ENCODE peak calls at places on chromosomes 4 and X, in six cellular contexts. One of them, this sample, is unnamed.

GRCh38 chr4:152050098-152050497 is 289.3 kb upstream of the GATB start:
- DNase-seq in IMR-90: no peak
- DNase-seq in breast epithelium: no peak
- DNase-seq in hepatocyte: no peak
- DNase-seq in neuronal stem cell: no peak
- DNase-seq in AG09309: no peak
- DNase-seq in this sample: no peak

GRCh38 chrX:129653181-129653984 is 1.4 kb downstream of the APLN start:
- DNase-seq in neuronal stem cell: no peak
- DNase-seq in hepatocyte: no peak
- DNase-seq in IMR-90: no peak
- DNase-seq in breast epithelium: peak
- DNase-seq in AG09309: no peak
- DNase-seq in this sample: no peak

GRCh38 chrX:79366888-79367749 is at the start of gene ITM2A:
- DNase-seq in IMR-90: no peak
- DNase-seq in AG09309: no peak
- DNase-seq in hepatocyte: peak
- DNase-seq in breast epithelium: peak
- DNase-seq in neuronal stem cell: peak
- DNase-seq in this sample: no peak

GRCh38 chr4:127788517-127788916 is 6.4 kb downstream of the HSPA4L start:
- DNase-seq in hepatocyte: no peak
- DNase-seq in neuronal stem cell: no peak
- DNase-seq in breast epithelium: no peak
- DNase-seq in AG09309: no peak
- DNase-seq in IMR-90: no peak
- DNase-seq in this sample: peak

GRCh38 chrX:19990225-19990518 is 689 bp downstream of the BCLAF3 start:
- DNase-seq in IMR-90: no peak
- DNase-seq in hepatocyte: no peak
- DNase-seq in neuronal stem cell: no peak
- DNase-seq in breast epithelium: no peak
- DNase-seq in AG09309: no peak
- DNase-seq in this sample: peak

GRCh38 chrX:46446727-46447378 is 98.4 kb downstream of the ZNF674 start:
- DNase-seq in hepatocyte: peak
- DNase-seq in AG09309: peak
- DNase-seq in IMR-90: peak
- DNase-seq in neuronal stem cell: peak
- DNase-seq in breast epithelium: peak
- DNase-seq in this sample: peak

GRCh38 chr4:101276661-101277060 is 70.7 kb downstream of the PPP3CA start:
- DNase-seq in hepatocyte: no peak
- DNase-seq in breast epithelium: no peak
- DNase-seq in IMR-90: no peak
- DNase-seq in neuronal stem cell: no peak
- DNase-seq in AG09309: no peak
- DNase-seq in this sample: no peak

GRCh38 chrX:101263766-101264165 is 27.4 kb downstream of the TAF7L start:
- DNase-seq in neuronal stem cell: no peak
- DNase-seq in breast epithelium: no peak
- DNase-seq in AG09309: no peak
- DNase-seq in hepatocyte: no peak
- DNase-seq in IMR-90: no peak
- DNase-seq in this sample: no peak

GRCh38 chr4:29551813-29552212 is 1168.4 kb upstream of the PCDH7 start:
- DNase-seq in breast epithelium: no peak
- DNase-seq in neuronal stem cell: no peak
- DNase-seq in IMR-90: no peak
- DNase-seq in AG09309: no peak
- DNase-seq in hepatocyte: no peak
- DNase-seq in this sample: peak

GRCh38 chr4:3662516-3662915 is 103.7 kb upstream of the ADRA2C start:
- DNase-seq in hepatocyte: no peak
- DNase-seq in breast epithelium: no peak
- DNase-seq in IMR-90: no peak
- DNase-seq in neuronal stem cell: no peak
- DNase-seq in AG09309: no peak
- DNase-seq in this sample: no peak

GRCh38 chr4:71832049-71832448 is 48.2 kb upstream of the GC start:
- DNase-seq in IMR-90: no peak
- DNase-seq in neuronal stem cell: peak
- DNase-seq in breast epithelium: no peak
- DNase-seq in hepatocyte: no peak
- DNase-seq in AG09309: no peak
- DNase-seq in this sample: no peak

GRCh38 chrX:71637848-71638247 is 19.5 kb upstream of the CXCR3 start:
- DNase-seq in hepatocyte: no peak
- DNase-seq in breast epithelium: no peak
- DNase-seq in AG09309: peak
- DNase-seq in IMR-90: peak
- DNase-seq in neuronal stem cell: no peak
- DNase-seq in this sample: peak

GRCh38 chrX:14927391-14927790 is 54.2 kb downstream of the MOSPD2 start:
- DNase-seq in neuronal stem cell: no peak
- DNase-seq in IMR-90: peak
- DNase-seq in hepatocyte: peak
- DNase-seq in AG09309: no peak
- DNase-seq in breast epithelium: no peak
- DNase-seq in this sample: peak

GRCh38 chr4:32226201-32226600 is 1506.0 kb downstream of the PCDH7 start:
- DNase-seq in hepatocyte: no peak
- DNase-seq in AG09309: no peak
- DNase-seq in breast epithelium: no peak
- DNase-seq in neuronal stem cell: no peak
- DNase-seq in IMR-90: peak
- DNase-seq in this sample: peak

GRCh38 chr4:38650133-38650532 is 13.9 kb upstream of the KLF3 start:
- DNase-seq in hepatocyte: no peak
- DNase-seq in AG09309: no peak
- DNase-seq in IMR-90: no peak
- DNase-seq in breast epithelium: no peak
- DNase-seq in neuronal stem cell: no peak
- DNase-seq in this sample: no peak

GRCh38 chr4:81214144-81214517 is 891 bp downstream of the PRKG2 start:
- DNase-seq in neuronal stem cell: peak
- DNase-seq in IMR-90: no peak
- DNase-seq in hepatocyte: no peak
- DNase-seq in AG09309: no peak
- DNase-seq in breast epithelium: no peak
- DNase-seq in this sample: no peak

GRCh38 chrX:53195401-53195800 is 29.6 kb downstream of the KDM5C start:
- DNase-seq in neuronal stem cell: no peak
- DNase-seq in IMR-90: no peak
- DNase-seq in breast epithelium: no peak
- DNase-seq in AG09309: no peak
- DNase-seq in hepatocyte: no peak
- DNase-seq in this sample: no peak

GRCh38 chrX:24767557-24767956 is 73.8 kb downstream of the POLA1 start:
- DNase-seq in neuronal stem cell: no peak
- DNase-seq in hepatocyte: no peak
- DNase-seq in breast epithelium: no peak
- DNase-seq in IMR-90: peak
- DNase-seq in AG09309: no peak
- DNase-seq in this sample: peak

GRCh38 chr4:147360301-147360700 is 120.6 kb upstream of the EDNRA start:
- DNase-seq in IMR-90: peak
- DNase-seq in neuronal stem cell: no peak
- DNase-seq in AG09309: peak
- DNase-seq in breast epithelium: no peak
- DNase-seq in hepatocyte: peak
- DNase-seq in this sample: peak

GRCh38 chrX:17040711-17041110 is 94.3 kb downstream of the REPS2 start:
- DNase-seq in hepatocyte: no peak
- DNase-seq in IMR-90: no peak
- DNase-seq in breast epithelium: no peak
- DNase-seq in AG09309: no peak
- DNase-seq in neuronal stem cell: no peak
- DNase-seq in this sample: peak

GRCh38 chrX:84340981-84341380 is 153.0 kb upstream of the RPS6KA6 start:
- DNase-seq in AG09309: no peak
- DNase-seq in IMR-90: peak
- DNase-seq in hepatocyte: no peak
- DNase-seq in breast epithelium: no peak
- DNase-seq in neuronal stem cell: no peak
- DNase-seq in this sample: no peak

GRCh38 chr4:89836897-89837384 is at the start of gene SNCA:
- DNase-seq in AG09309: no peak
- DNase-seq in hepatocyte: peak
- DNase-seq in IMR-90: peak
- DNase-seq in breast epithelium: peak
- DNase-seq in neuronal stem cell: no peak
- DNase-seq in this sample: no peak

GRCh38 chr4:8235224-8235623 is 34.3 kb upstream of the HTRA3 start:
- DNase-seq in neuronal stem cell: no peak
- DNase-seq in hepatocyte: no peak
- DNase-seq in breast epithelium: no peak
- DNase-seq in IMR-90: no peak
- DNase-seq in AG09309: no peak
- DNase-seq in this sample: no peak

GRCh38 chr4:76426272-76426671 is 5.3 kb upstream of the CCDC158 start:
- DNase-seq in breast epithelium: no peak
- DNase-seq in neuronal stem cell: no peak
- DNase-seq in hepatocyte: no peak
- DNase-seq in AG09309: no peak
- DNase-seq in IMR-90: no peak
- DNase-seq in this sample: peak

GRCh38 chrX:13293700-13294099 is 26.2 kb downstream of the ATXN3L start:
- DNase-seq in breast epithelium: no peak
- DNase-seq in hepatocyte: peak
- DNase-seq in AG09309: no peak
- DNase-seq in neuronal stem cell: no peak
- DNase-seq in IMR-90: no peak
- DNase-seq in this sample: peak

GRCh38 chr4:17958185-17958584 is 63.4 kb downstream of the LCORL start:
- DNase-seq in breast epithelium: no peak
- DNase-seq in IMR-90: peak
- DNase-seq in neuronal stem cell: no peak
- DNase-seq in AG09309: no peak
- DNase-seq in hepatocyte: no peak
- DNase-seq in this sample: no peak

GRCh38 chr4:108690738-108691137 is 40.3 kb downstream of the OSTC start:
- DNase-seq in AG09309: no peak
- DNase-seq in breast epithelium: no peak
- DNase-seq in neuronal stem cell: no peak
- DNase-seq in IMR-90: no peak
- DNase-seq in hepatocyte: no peak
- DNase-seq in this sample: no peak

GRCh38 chr4:125316391-125316780 is 1.6 kb downstream of the FAT4 start:
- DNase-seq in hepatocyte: peak
- DNase-seq in breast epithelium: no peak
- DNase-seq in neuronal stem cell: peak
- DNase-seq in AG09309: no peak
- DNase-seq in IMR-90: no peak
- DNase-seq in this sample: peak

GRCh38 chr4:146059153-146059552 is 116.4 kb upstream of the LSM6 start:
- DNase-seq in IMR-90: no peak
- DNase-seq in hepatocyte: no peak
- DNase-seq in AG09309: no peak
- DNase-seq in breast epithelium: no peak
- DNase-seq in neuronal stem cell: no peak
- DNase-seq in this sample: no peak

GRCh38 chr4:185909959-185910358 is 98.0 kb upstream of the SORBS2 start:
- DNase-seq in neuronal stem cell: no peak
- DNase-seq in hepatocyte: no peak
- DNase-seq in IMR-90: no peak
- DNase-seq in breast epithelium: no peak
- DNase-seq in AG09309: no peak
- DNase-seq in this sample: no peak

GRCh38 chr4:185902654-185903053 is 90.7 kb upstream of the SORBS2 start:
- DNase-seq in hepatocyte: no peak
- DNase-seq in breast epithelium: no peak
- DNase-seq in IMR-90: peak
- DNase-seq in AG09309: no peak
- DNase-seq in neuronal stem cell: no peak
- DNase-seq in this sample: peak

GRCh38 chr4:185899833-185900232 is 87.8 kb upstream of the SORBS2 start:
- DNase-seq in hepatocyte: no peak
- DNase-seq in AG09309: no peak
- DNase-seq in breast epithelium: no peak
- DNase-seq in IMR-90: no peak
- DNase-seq in neuronal stem cell: no peak
- DNase-seq in this sample: no peak

GRCh38 chr4:185903205-185903604 is 91.2 kb upstream of the SORBS2 start:
- DNase-seq in AG09309: no peak
- DNase-seq in IMR-90: no peak
- DNase-seq in neuronal stem cell: no peak
- DNase-seq in breast epithelium: no peak
- DNase-seq in hepatocyte: no peak
- DNase-seq in this sample: no peak

GRCh38 chr4:185904381-185904780 is 92.4 kb upstream of the SORBS2 start:
- DNase-seq in hepatocyte: no peak
- DNase-seq in breast epithelium: no peak
- DNase-seq in IMR-90: no peak
- DNase-seq in AG09309: no peak
- DNase-seq in neuronal stem cell: no peak
- DNase-seq in this sample: no peak
- H3K4me3 ChIP-seq in hepatocyte: no peak
- H3K4me3 ChIP-seq in breast epithelium: no peak
- H3K4me3 ChIP-seq in IMR-90: no peak
- H3K4me3 ChIP-seq in AG09309: no peak
- H3K4me3 ChIP-seq in neuronal stem cell: no peak
- H3K4me3 ChIP-seq in this sample: no peak

GRCh38 chr4:20984011-20984836 is 284.0 kb downstream of the PACRGL start:
- DNase-seq in breast epithelium: no peak
- DNase-seq in neuronal stem cell: peak
- DNase-seq in hepatocyte: peak
- DNase-seq in AG09309: no peak
- DNase-seq in IMR-90: no peak
- DNase-seq in this sample: no peak
- H3K4me3 ChIP-seq in breast epithelium: peak
- H3K4me3 ChIP-seq in neuronal stem cell: peak
- H3K4me3 ChIP-seq in hepatocyte: peak
- H3K4me3 ChIP-seq in AG09309: no peak
- H3K4me3 ChIP-seq in IMR-90: no peak
- H3K4me3 ChIP-seq in this sample: no peak

GRCh38 chr4:99219479-99219878 is 433 bp upstream of the ADH6 start:
- DNase-seq in breast epithelium: no peak
- DNase-seq in hepatocyte: no peak
- DNase-seq in AG09309: no peak
- DNase-seq in neuronal stem cell: no peak
- DNase-seq in IMR-90: no peak
- DNase-seq in this sample: no peak
- H3K4me3 ChIP-seq in breast epithelium: no peak
- H3K4me3 ChIP-seq in hepatocyte: no peak
- H3K4me3 ChIP-seq in AG09309: no peak
- H3K4me3 ChIP-seq in neuronal stem cell: no peak
- H3K4me3 ChIP-seq in IMR-90: no peak
- H3K4me3 ChIP-seq in this sample: no peak

DNA sequence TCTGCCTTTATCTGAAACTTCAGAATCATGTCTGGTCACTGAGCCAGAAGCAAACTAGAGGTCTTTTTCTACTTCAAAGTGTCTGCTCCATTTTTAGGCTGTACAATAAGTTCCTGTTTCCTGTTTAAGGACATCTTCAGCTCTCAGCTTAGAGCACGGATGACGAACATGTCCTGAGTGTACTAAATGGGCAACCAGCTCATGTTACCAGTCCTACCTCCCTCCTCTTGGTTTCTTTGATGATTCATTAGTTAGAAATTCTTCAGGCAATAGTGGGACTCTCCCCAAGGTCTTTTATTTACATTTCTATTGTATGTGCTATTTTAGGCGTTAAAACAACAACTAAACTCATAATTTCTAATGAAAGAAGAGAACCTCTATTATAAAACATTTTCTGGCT is 58.0 kb downstream of the ENPEP start:
- DNase-seq in breast epithelium: no peak
- DNase-seq in AG09309: peak
- DNase-seq in neuronal stem cell: no peak
- DNase-seq in hepatocyte: peak
- DNase-seq in IMR-90: peak
- DNase-seq in this sample: peak
- H3K4me3 ChIP-seq in breast epithelium: no peak
- H3K4me3 ChIP-seq in AG09309: no peak
- H3K4me3 ChIP-seq in neuronal stem cell: no peak
- H3K4me3 ChIP-seq in hepatocyte: no peak
- H3K4me3 ChIP-seq in IMR-90: no peak
- H3K4me3 ChIP-seq in this sample: no peak

This sample was measured in PC-3.